ENCODE peak calls at places on chromosomes 12 and 14, in five cellular contexts. K, B, Q, A and P are unnamed samples.

GRCh38 chr14:92160619-92161018 is 38.9 kb downstream of the CPSF2 start:
- DNase-seq in A (peak), B (peak), K (peak), Q (peak), P (no peak)

GRCh38 chr12:120366341-120366705 is 2.6 kb downstream of the MSI1 start:
- DNase-seq in B (no peak), A (no peak), K (no peak), Q (no peak), P (no peak)

GRCh38 chr14:50230601-50231474 is 540 bp downstream of the SOS2 start:
- DNase-seq in B (peak), Q (peak), K (peak), A (peak), P (peak)

GRCh38 chr12:32843528-32844095 is 53.0 kb downstream of the PKP2 start:
- DNase-seq in A (peak), Q (peak), B (peak), K (peak), P (no peak)

GRCh38 chr14:53180272-53181221 is 27.4 kb upstream of the DDHD1 start:
- DNase-seq in K (peak), A (peak), B (no peak), Q (peak), P (no peak)

GRCh38 chr14:55276736-55277135 is 5.5 kb downstream of the FBXO34 start:
- DNase-seq in B (no peak), A (no peak), K (no peak), Q (no peak), P (no peak)

GRCh38 chr12:130878193-130879185 is 6.6 kb downstream of the RAN start:
- DNase-seq in A (no peak), K (no peak), Q (no peak), B (no peak), P (no peak)

GRCh38 chr12:7107181-7108041 is 1.6 kb downstream of the C1RL start:
- DNase-seq in A (peak), K (no peak), B (peak), Q (peak), P (no peak)

GRCh38 chr12:104994301-104994700 is 8.2 kb downstream of the NOPCHAP1 start:
- DNase-seq in K (no peak), B (no peak), Q (no peak), A (no peak), P (no peak)

GRCh38 chr12:80935076-80935475 is 2.7 kb downstream of the LIN7A start:
- DNase-seq in A (no peak), B (no peak), Q (no peak), K (no peak), P (no peak)

GRCh38 chr14:105881021-105881930 is 354.9 kb downstream of the TMEM121 start:
- DNase-seq in Q (no peak), K (no peak), B (no peak), A (no peak), P (no peak)

GRCh38 chr14:23430733-23431105 is 4.7 kb downstream of the MYH7 start:
- DNase-seq in B (no peak), A (no peak), Q (peak), K (no peak), P (no peak)

GRCh38 chr12:109621864-109622485 is 48.4 kb downstream of the MVK start:
- DNase-seq in B (no peak), K (no peak), Q (no peak), A (no peak), P (no peak)

GRCh38 chr14:34794941-34795340 is 80.2 kb downstream of the BAZ1A start:
- DNase-seq in K (no peak), B (no peak), Q (no peak), A (no peak), P (no peak)

GRCh38 chr14:34794217-34794616 is 79.8 kb upstream of the CFL2 start:
- DNase-seq in Q (peak), B (no peak), K (peak), A (no peak), P (no peak)

GRCh38 chr14:34792593-34792992 is 78.2 kb upstream of the CFL2 start:
- DNase-seq in A (no peak), Q (no peak), K (no peak), B (no peak), P (no peak)

GRCh38 chr14:34797747-34798583 is 77.2 kb downstream of the BAZ1A start:
- DNase-seq in A (no peak), Q (no peak), K (no peak), B (no peak), P (no peak)
- TF ChIP-seq CTCF in A (no peak), Q (no peak), K (no peak), B (no peak), P (no peak)

GRCh38 chr12:65169311-65170244 is at the start of gene LEMD3:
- DNase-seq in A (peak), B (peak), Q (peak), K (peak), P (peak)
- TF ChIP-seq CTCF in A (no peak), B (no peak), Q (peak), K (no peak), P (no peak)

DNA sequence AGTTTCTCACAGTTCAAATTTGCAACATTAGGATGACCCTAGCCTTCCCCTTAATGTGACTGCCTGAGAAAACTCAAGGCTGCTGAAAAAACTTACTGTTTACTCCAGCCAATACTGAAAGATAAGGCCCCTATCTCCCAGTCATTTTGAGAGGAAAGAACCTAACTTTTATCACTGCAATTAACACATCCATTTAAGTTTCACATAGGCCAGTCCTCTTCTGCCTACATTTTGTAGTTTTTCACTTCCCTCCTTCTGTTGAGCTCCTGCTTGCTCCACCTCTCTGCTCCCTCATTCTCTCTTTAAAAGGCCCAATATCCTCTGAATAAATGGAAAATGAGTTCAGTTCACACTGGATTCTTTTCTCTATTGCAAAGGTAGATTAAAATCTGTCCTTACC is 1996.2 kb upstream of the FLRT2 start:
- DNase-seq in A (no peak), B (no peak), K (no peak), Q (no peak), P (no peak)
- TF ChIP-seq CTCF in A (no peak), B (no peak), K (no peak), Q (no peak), P (no peak)

GRCh38 chr14:24816011-24816928 is 182.3 kb upstream of the GZMB start:
- DNase-seq in K (peak), Q (no peak), B (peak), A (no peak), P (no peak)

GRCh38 chr14:24813819-24814259 is 179.8 kb upstream of the GZMB start:
- DNase-seq in A (no peak), B (no peak), Q (no peak), K (no peak), P (no peak)

GRCh38 chr14:24816929-24817637 is 183.1 kb upstream of the GZMB start:
- DNase-seq in Q (no peak), B (no peak), K (no peak), A (no peak), P (no peak)

GRCh38 chr14:24814944-24815343 is 181.0 kb upstream of the GZMB start:
- DNase-seq in A (no peak), B (no peak), Q (no peak), K (no peak), P (no peak)

DNA sequence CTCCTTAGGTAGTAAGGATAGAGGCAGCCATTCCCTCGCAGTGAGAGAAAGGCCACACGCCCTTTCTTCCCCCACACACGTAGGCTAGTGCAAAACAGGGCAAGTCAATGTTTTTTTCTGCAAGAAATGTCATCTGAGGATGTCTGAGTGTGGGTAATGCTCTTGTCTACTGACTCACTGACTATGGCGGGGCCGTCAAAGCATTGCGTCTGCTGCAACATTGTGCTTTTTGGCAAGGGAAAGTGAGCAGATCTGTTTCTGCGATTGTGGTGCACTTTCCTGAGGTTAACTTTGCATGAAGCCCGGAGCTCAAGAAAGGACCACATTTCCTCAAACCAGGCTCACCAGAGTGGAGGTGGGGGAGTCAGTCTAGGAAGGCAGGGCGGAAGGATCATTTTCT is 181.6 kb upstream of the GZMB start:
- DNase-seq in B (no peak), Q (no peak), A (no peak), K (no peak), P (no peak)
- TF ChIP-seq CTCF in B (no peak), Q (no peak), A (no peak), K (no peak), P (no peak)

GRCh38 chr14:103693514-103693913 is 21.7 kb downstream of the XRCC3 start:
- DNase-seq in A (peak), Q (no peak), B (peak), K (no peak), P (no peak)

GRCh38 chr14:103692871-103693270 is 22.4 kb downstream of the XRCC3 start:
- DNase-seq in Q (no peak), B (peak), K (no peak), A (no peak), P (no peak)

GRCh38 chr14:103695331-103696026 is 19.8 kb downstream of the XRCC3 start:
- DNase-seq in Q (no peak), A (no peak), K (no peak), B (no peak), P (no peak)

GRCh38 chr14:103696027-103696402 is 19.2 kb downstream of the XRCC3 start:
- DNase-seq in Q (no peak), A (no peak), B (no peak), K (no peak), P (no peak)

GRCh38 chr14:103694572-103695026 is 20.7 kb downstream of the XRCC3 start:
- DNase-seq in K (no peak), B (no peak), Q (no peak), A (no peak), P (no peak)
- TF ChIP-seq CTCF in K (no peak), B (no peak), Q (no peak), A (no peak), P (no peak)

GRCh38 chr14:90397401-90398314 is 829 bp downstream of the CALM1 start:
- DNase-seq in B (peak), A (peak), K (peak), Q (peak), P (peak)
- TF ChIP-seq CTCF in B (no peak), A (no peak), K (no peak), Q (no peak), P (no peak)